ENCODE peak calls at places on chromosome 18, in four cellular contexts. One of them, this sample, is unnamed.

GRCh38 chr18:58599106-58599505 is 29.8 kb downstream of the ALPK2 start:
- DNase-seq in K562: no peak
- DNase-seq in WTC11: no peak
- DNase-seq in GM12878: no peak
- DNase-seq in this sample: no peak

GRCh38 chr18:63676526-63676925 is 14.8 kb upstream of the SERPINB3 start:
- DNase-seq in GM12878: no peak
- DNase-seq in K562: no peak
- DNase-seq in WTC11: peak; percentile 50
- DNase-seq in this sample: no peak

GRCh38 chr18:13141209-13141608 is 77.4 kb upstream of the LDLRAD4 start:
- DNase-seq in GM12878: no peak
- DNase-seq in WTC11: no peak
- DNase-seq in K562: no peak
- DNase-seq in this sample: no peak

GRCh38 chr18:55114856-55115255 is 155.6 kb upstream of the CCDC68 start:
- DNase-seq in K562: no peak
- DNase-seq in WTC11: no peak
- DNase-seq in GM12878: no peak
- DNase-seq in this sample: no peak

GRCh38 chr18:78041218-78041617 is 791.6 kb downstream of the GALR1 start:
- DNase-seq in K562: no peak
- DNase-seq in GM12878: no peak
- DNase-seq in WTC11: no peak
- DNase-seq in this sample: no peak

GRCh38 chr18:26386002-26386401 is 159.8 kb downstream of the TAF4B start:
- DNase-seq in WTC11: no peak
- DNase-seq in K562: no peak
- DNase-seq in GM12878: no peak
- DNase-seq in this sample: peak; percentile 65

GRCh38 chr18:23779696-23780303 is 90.5 kb downstream of the LAMA3 start:
- DNase-seq in K562: no peak
- DNase-seq in GM12878: no peak
- DNase-seq in WTC11: peak; percentile 33
- DNase-seq in this sample: peak; percentile 54

GRCh38 chr18:68549257-68549871 is 165.5 kb downstream of the TMX3 start:
- DNase-seq in GM12878: no peak
- DNase-seq in K562: no peak
- DNase-seq in WTC11: no peak
- DNase-seq in this sample: no peak

GRCh38 chr18:47748093-47748796 is 182.2 kb downstream of the SMAD2 start:
- DNase-seq in K562: no peak
- DNase-seq in WTC11: no peak
- DNase-seq in GM12878: no peak
- DNase-seq in this sample: no peak
- TF ChIP-seq NR2C2 in K562: no peak
- TF ChIP-seq NR2C2 in WTC11: no peak
- TF ChIP-seq NR2C2 in GM12878: no peak
- TF ChIP-seq NR2C2 in this sample: no peak

DNA sequence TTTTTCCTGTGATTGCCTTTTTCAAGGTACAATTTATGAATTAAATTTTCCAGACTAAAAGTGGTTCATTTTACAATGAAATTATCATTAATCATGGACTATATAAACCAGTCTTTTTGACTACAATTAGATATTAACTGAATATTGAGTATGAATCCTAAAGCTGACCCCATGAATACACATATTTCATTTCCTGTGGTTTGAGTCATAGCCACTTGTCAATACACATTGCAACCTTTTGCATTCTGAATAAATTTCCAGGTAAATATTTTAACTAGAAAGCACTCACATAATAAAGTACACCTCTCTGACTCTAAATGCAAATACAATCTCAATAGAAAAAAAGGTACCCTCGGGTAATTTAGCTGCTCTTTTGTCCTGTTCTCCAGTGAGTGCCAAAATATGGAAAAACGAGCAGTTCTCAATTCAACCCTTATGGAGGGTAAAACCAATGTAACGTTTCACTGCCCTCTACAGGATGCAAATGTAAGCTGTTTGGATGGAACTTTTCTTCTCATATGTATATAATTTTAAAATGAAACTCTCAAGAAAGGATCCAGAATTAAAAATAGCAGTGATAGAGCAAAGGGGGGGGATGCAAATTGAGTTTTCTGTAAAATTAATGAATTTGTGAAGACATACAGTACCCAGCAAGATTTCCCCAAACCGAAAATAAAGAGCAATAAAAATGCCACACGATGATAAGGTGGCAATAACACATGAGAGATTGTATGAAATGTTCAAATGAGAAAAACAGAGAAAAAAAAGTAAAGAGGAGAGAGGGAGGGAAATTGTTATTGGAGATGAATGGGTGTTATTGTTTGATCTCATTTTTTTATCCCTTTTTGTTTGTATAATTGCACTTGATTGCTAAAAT is 1795.7 kb upstream of the PIK3C3 start:
- DNase-seq in GM12878: peak; percentile 1
- DNase-seq in WTC11: no peak
- DNase-seq in K562: no peak
- DNase-seq in this sample: peak; percentile 35
- TF ChIP-seq CBFB in GM12878: no peak
- TF ChIP-seq CBFB in WTC11: no peak
- TF ChIP-seq CBFB in K562: no peak
- TF ChIP-seq CBFB in this sample: no peak

GRCh38 chr18:2981212-2981728 is 31.7 kb downstream of the LPIN2 start:
- DNase-seq in WTC11: no peak
- DNase-seq in K562: no peak
- DNase-seq in GM12878: no peak
- DNase-seq in this sample: no peak
- TF ChIP-seq ETV6 in WTC11: no peak
- TF ChIP-seq ETV6 in K562: no peak
- TF ChIP-seq ETV6 in GM12878: no peak
- TF ChIP-seq ETV6 in this sample: no peak

GRCh38 chr18:45962866-45963265 is 4.3 kb downstream of the EPG5 start:
- DNase-seq in GM12878: no peak
- DNase-seq in WTC11: no peak
- DNase-seq in K562: no peak
- DNase-seq in this sample: no peak
- TF ChIP-seq NR2C2 in GM12878: no peak
- TF ChIP-seq NR2C2 in WTC11: no peak
- TF ChIP-seq NR2C2 in K562: no peak
- TF ChIP-seq NR2C2 in this sample: no peak

GRCh38 chr18:48819781-48820482 is 130.8 kb downstream of the SMAD7 start:
- DNase-seq in K562: no peak
- DNase-seq in GM12878: no peak
- DNase-seq in WTC11: peak; percentile 3
- DNase-seq in this sample: no peak
- TF ChIP-seq CBFB in K562: no peak
- TF ChIP-seq CBFB in GM12878: no peak
- TF ChIP-seq CBFB in WTC11: no peak
- TF ChIP-seq CBFB in this sample: no peak

GRCh38 chr18:24802439-24802838 is 342.0 kb downstream of the HRH4 start:
- DNase-seq in GM12878: no peak
- DNase-seq in K562: no peak
- DNase-seq in WTC11: no peak
- DNase-seq in this sample: no peak
- TF ChIP-seq ETV6 in GM12878: no peak
- TF ChIP-seq ETV6 in K562: no peak
- TF ChIP-seq ETV6 in WTC11: no peak
- TF ChIP-seq ETV6 in this sample: no peak

GRCh38 chr18:70423120-70423519 is 134.3 kb downstream of the SOCS6 start:
- DNase-seq in GM12878: no peak
- DNase-seq in WTC11: no peak
- DNase-seq in K562: no peak
- DNase-seq in this sample: no peak

GRCh38 chr18:70421471-70421870 is 132.6 kb downstream of the SOCS6 start:
- DNase-seq in GM12878: no peak
- DNase-seq in K562: no peak
- DNase-seq in WTC11: no peak
- DNase-seq in this sample: no peak

GRCh38 chr18:70420151-70420898 is 131.5 kb downstream of the SOCS6 start:
- DNase-seq in K562: no peak
- DNase-seq in GM12878: no peak
- DNase-seq in WTC11: no peak
- DNase-seq in this sample: peak; percentile 74

GRCh38 chr18:70423988-70424387 is 135.1 kb downstream of the SOCS6 start:
- DNase-seq in WTC11: no peak
- DNase-seq in K562: no peak
- DNase-seq in GM12878: no peak
- DNase-seq in this sample: no peak

GRCh38 chr18:70422061-70422965 is 133.5 kb downstream of the SOCS6 start:
- DNase-seq in WTC11: no peak
- DNase-seq in GM12878: no peak
- DNase-seq in K562: no peak
- DNase-seq in this sample: peak; percentile 35
- TF ChIP-seq NR2C2 in WTC11: no peak
- TF ChIP-seq NR2C2 in GM12878: no peak
- TF ChIP-seq NR2C2 in K562: no peak
- TF ChIP-seq NR2C2 in this sample: no peak

DNA sequence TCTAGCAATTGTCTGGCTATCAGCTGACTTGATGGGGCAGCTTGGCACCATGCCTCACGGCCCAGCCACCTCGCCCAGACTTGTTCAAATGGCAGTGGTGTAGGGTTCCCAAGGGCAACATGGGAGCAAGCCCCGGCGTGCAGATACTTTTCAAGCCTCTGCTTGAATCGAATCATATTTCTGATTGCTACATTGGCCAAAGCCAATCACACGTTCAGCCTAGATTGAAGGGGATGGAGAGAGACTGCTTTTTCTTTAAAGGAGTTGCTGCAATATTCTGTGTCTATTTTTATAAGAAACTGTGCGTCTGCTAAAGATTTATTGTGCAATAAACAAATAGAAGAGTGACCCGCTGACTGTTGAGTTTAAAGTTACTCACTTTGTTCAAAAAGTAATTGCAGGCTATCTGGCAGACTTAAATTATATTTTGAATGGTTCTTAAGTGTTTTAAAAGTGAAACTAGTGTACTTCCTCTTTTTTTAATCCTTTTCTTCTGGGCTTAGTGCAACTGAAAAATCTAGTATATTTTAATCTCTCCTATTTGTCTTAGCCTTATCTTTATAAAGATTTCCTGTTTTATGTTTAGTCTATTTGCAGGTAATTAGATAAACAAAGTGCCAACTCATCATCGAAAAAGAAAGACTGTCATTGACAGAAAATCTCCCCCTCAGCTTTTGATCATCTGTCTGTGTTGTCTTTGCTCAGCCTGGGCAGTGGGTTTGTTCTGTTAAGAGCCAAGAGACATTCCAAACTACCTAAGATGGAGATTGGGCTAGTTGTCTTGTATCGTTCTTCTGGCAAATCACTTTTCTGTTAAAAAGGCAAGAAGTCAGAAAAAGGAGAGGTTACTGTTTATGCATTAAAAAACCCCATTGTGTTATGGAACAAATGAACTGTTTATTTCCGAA is 156.1 kb downstream of the TPGS2 start:
- DNase-seq in WTC11: no peak
- DNase-seq in GM12878: no peak
- DNase-seq in K562: no peak
- DNase-seq in this sample: no peak
- TF ChIP-seq CBFB in WTC11: no peak
- TF ChIP-seq CBFB in GM12878: no peak
- TF ChIP-seq CBFB in K562: no peak
- TF ChIP-seq CBFB in this sample: no peak

DNA sequence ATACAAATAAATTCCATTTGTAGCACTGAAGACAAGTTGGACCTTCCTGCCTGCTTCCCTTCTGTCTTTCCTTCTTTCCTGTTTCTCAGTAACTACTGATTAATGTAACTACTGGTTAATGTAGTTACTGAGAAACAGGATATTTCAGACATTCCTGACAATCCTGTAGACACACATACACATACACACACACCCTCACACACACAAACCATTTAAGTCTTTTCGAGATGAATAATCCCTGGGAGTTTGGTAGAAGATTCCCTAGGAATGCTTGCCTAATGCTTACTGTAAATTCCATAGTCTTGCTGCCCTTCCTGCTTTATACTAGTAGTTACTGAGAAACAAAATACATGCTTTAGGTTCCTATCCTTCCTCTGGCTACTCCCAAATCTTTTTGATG is 83.9 kb downstream of the PIK3C3 start:
- DNase-seq in WTC11: no peak
- DNase-seq in K562: no peak
- DNase-seq in GM12878: no peak
- DNase-seq in this sample: no peak
- TF ChIP-seq ETV6 in WTC11: no peak
- TF ChIP-seq ETV6 in K562: no peak
- TF ChIP-seq ETV6 in GM12878: no peak
- TF ChIP-seq ETV6 in this sample: no peak

DNA sequence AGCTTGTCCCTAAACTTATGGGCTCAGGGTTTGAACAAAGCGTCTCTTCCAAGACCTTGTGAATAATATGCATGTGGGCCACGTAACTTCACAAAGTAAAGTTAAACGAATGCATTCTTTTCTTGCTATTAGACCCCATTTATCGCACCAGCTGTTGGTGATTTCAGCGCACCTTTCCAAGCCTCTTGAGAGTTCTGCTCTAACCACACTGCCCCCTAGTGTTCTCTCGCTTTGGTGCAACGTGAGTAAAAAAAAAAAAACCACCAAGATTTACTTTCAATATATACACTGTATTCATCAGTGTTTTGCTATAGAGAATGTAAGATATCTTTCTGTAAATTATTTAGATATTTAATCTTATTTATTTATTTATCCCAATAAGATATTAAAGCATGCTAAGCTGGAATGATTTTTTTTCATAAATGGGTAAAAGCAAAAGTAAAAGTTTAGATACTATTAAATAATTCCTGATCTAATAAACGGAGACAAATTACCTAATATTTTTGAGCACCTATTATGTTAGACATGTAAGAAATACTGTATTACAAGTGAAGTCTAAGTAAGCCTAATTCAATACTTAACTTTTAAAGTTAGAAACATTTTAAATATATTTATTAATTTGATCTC is 459.5 kb downstream of the DLGAP1 start:
- DNase-seq in GM12878: peak; percentile 38
- DNase-seq in K562: peak; percentile 38
- DNase-seq in WTC11: peak; percentile 47
- DNase-seq in this sample: peak; percentile 56
- TF ChIP-seq NR2C2 in GM12878: no peak
- TF ChIP-seq NR2C2 in K562: no peak
- TF ChIP-seq NR2C2 in WTC11: no peak
- TF ChIP-seq NR2C2 in this sample: no peak